ENCODE peak calls at places on chromosome X, in five cellular contexts. W, U, G, V and E are unnamed samples.

GRCh38 chrX:143873343-143873742 is 10.5 kb upstream of the UBE2NL start:
- DNase-seq in W (no peak), U (no peak), G (no peak), V (no peak), E (peak)

GRCh38 chrX:148426467-148426866 is 74.0 kb upstream of the AFF2 start:
- DNase-seq in W (no peak), U (no peak), G (no peak), V (no peak), E (no peak)

GRCh38 chrX:6500717-6501116 is 34.2 kb downstream of the VCX3A start:
- DNase-seq in W (no peak), U (no peak), G (no peak), V (no peak), E (no peak)

GRCh38 chrX:72713130-72713529 is 976 bp downstream of the PHKA1 start:
- DNase-seq in W (no peak), U (no peak), G (no peak), V (no peak), E (no peak)

GRCh38 chrX:140141444-140142029 is 176.2 kb upstream of the CXorf66 start:
- DNase-seq in W (peak), U (peak), G (peak), V (peak), E (peak)

GRCh38 chrX:8784162-8784561 is 17.0 kb downstream of the FAM9A start:
- DNase-seq in W (no peak), U (no peak), G (no peak), V (no peak), E (no peak)

GRCh38 chrX:39903937-39904336 is 193.8 kb downstream of the BCOR start:
- DNase-seq in W (peak), U (no peak), G (no peak), V (no peak), E (no peak)

GRCh38 chrX:9538544-9539045 is 73.7 kb downstream of the TBL1X start:
- DNase-seq in W (no peak), U (no peak), G (no peak), V (no peak), E (peak)

GRCh38 chrX:3451566-3451965 is 105.1 kb upstream of the MXRA5 start:
- DNase-seq in W (no peak), U (no peak), G (no peak), V (no peak), E (no peak)

GRCh38 chrX:1442016-1442665 is 10.6 kb downstream of the ASMTL start:
- DNase-seq in W (no peak), U (no peak), G (no peak), V (no peak), E (no peak)

GRCh38 chrX:28910501-28910900 is 323.3 kb downstream of the IL1RAPL1 start:
- DNase-seq in W (no peak), U (no peak), G (no peak), V (no peak), E (no peak)

GRCh38 chrX:19867411-19867732 is 20.0 kb downstream of the SH3KBP1 start:
- DNase-seq in W (no peak), U (no peak), G (no peak), V (no peak), E (no peak)

GRCh38 chrX:120560405-120560841 is 339 bp downstream of the CUL4B start:
- DNase-seq in W (no peak), U (peak), G (peak), V (no peak), E (no peak)

GRCh38 chrX:41259516-41259915 is 74.4 kb upstream of the DDX3X start:
- DNase-seq in W (no peak), U (no peak), G (no peak), V (no peak), E (peak)

GRCh38 chrX:47302396-47302795 is 68.0 kb upstream of the ZNF157 start:
- DNase-seq in W (no peak), U (no peak), G (no peak), V (peak), E (no peak)

GRCh38 chrX:75786290-75786689 is 1.2 kb upstream of the MAGEE2 start:
- DNase-seq in W (no peak), U (no peak), G (no peak), V (no peak), E (no peak)

GRCh38 chrX:20547649-20548051 is 280.9 kb upstream of the RPS6KA3 start:
- DNase-seq in W (no peak), U (no peak), G (peak), V (no peak), E (no peak)

GRCh38 chrX:155888139-155888538 is 7.0 kb downstream of the VAMP7 start:
- DNase-seq in W (no peak), U (no peak), G (no peak), V (peak), E (no peak)

GRCh38 chrX:9279271-9279596 is 185.6 kb upstream of the TBL1X start:
- DNase-seq in W (no peak), U (no peak), G (peak), V (no peak), E (no peak)

GRCh38 chrX:18668059-18668458 is 3.8 kb downstream of the RS1 start:
- DNase-seq in W (no peak), U (no peak), G (no peak), V (no peak), E (no peak)

GRCh38 chrX:119617511-119618164 is 11.4 kb upstream of the NKRF start:
- DNase-seq in W (no peak), U (peak), G (no peak), V (peak), E (no peak)

GRCh38 chrX:120549483-120550452 is 11.0 kb downstream of the CUL4B start:
- DNase-seq in W (peak), U (no peak), G (no peak), V (peak), E (no peak)

GRCh38 chrX:103831803-103832544 is at the start of gene RAB9B:
- DNase-seq in W (no peak), U (no peak), G (peak), V (peak), E (peak)

GRCh38 chrX:65536291-65536690 is 1.7 kb upstream of the LAS1L start:
- DNase-seq in W (no peak), U (no peak), G (no peak), V (no peak), E (no peak)

GRCh38 chrX:118975831-118976598 is 1.6 kb downstream of the LONRF3 start:
- DNase-seq in W (peak), U (no peak), G (no peak), V (peak), E (peak)

GRCh38 chrX:136652822-136653723 is 5.1 kb downstream of the CD40LG start:
- DNase-seq in W (no peak), U (no peak), G (peak), V (no peak), E (no peak)

GRCh38 chrX:55056820-55057690 is 17.8 kb upstream of the PAGE2B start:
- DNase-seq in W (no peak), U (no peak), G (peak), V (peak), E (no peak)
- H3K4me2 ChIP-seq in W (peak), U (no peak), G (peak), V (no peak), E (peak)

GRCh38 chrX:135112743-135113142 is 7.6 kb downstream of the ETDB start:
- DNase-seq in W (no peak), U (no peak), G (no peak), V (no peak), E (no peak)
- H3K4me2 ChIP-seq in W (no peak), U (no peak), G (no peak), V (no peak), E (no peak)

GRCh38 chrX:13697976-13698375 is 9.0 kb downstream of the RAB9A start:
- DNase-seq in W (no peak), U (no peak), G (no peak), V (no peak), E (no peak)

GRCh38 chrX:13700380-13700779 is 11.5 kb downstream of the RAB9A start:
- DNase-seq in W (no peak), U (no peak), G (no peak), V (no peak), E (no peak)

GRCh38 chrX:13698432-13698831 is 9.5 kb downstream of the RAB9A start:
- DNase-seq in W (no peak), U (no peak), G (no peak), V (no peak), E (no peak)

GRCh38 chrX:13697440-13697839 is 8.5 kb downstream of the RAB9A start:
- DNase-seq in W (no peak), U (peak), G (no peak), V (no peak), E (no peak)

DNA sequence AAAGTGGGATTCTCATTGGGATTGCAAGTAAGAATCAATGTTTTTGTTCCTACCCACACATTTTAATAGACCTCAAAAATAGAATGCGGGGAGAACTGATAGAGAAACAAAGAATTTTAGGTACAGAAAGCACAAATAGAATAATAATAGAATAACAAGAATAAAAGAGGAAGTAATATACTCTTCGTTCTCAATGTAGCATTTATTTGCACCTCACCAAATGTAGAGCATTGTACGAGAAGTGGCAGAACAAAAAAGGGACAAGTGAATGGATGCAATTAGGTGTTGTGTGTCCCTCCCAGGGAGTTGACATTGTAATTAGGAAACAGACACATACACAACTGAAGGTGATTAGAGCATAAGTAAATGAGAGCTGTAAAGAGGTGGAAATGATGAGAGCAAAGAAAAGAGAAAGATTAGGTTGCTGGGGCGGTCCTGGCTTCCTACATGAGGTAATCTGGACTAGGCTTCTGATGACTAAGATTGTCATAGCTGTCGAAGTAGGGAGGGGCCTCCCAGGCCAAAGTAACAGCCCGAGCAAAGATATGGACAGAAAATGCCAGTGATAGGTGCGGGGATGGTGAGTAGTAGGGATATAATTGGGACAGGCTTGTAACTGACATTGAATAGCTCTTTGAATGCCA is 10.4 kb downstream of the RAB9A start:
- DNase-seq in W (no peak), U (no peak), G (no peak), V (no peak), E (no peak)
- H3K4me2 ChIP-seq in W (no peak), U (peak), G (no peak), V (no peak), E (no peak)

DNA sequence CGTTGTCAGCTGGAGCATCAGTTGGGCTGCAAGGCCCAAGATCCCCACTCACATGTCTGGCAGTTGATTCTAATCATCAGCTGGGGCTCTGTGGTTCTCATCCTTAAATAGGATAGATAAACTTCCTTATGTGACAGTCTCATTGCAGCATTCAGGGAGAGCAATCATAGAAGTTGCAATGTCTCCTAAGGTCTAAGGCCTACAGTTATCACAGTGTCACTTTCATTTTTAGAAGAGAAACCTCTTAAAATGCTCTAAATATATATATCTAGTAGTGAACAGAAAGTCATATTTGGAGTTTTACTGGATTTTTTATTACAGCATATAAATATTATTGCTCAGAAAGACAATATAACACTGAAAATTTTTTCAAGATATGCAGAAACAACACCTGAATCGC is 226.0 kb upstream of the PPP1R2C start:
- DNase-seq in W (no peak), U (peak), G (no peak), V (no peak), E (no peak)
- H3K4me2 ChIP-seq in W (no peak), U (peak), G (no peak), V (no peak), E (no peak)

DNA sequence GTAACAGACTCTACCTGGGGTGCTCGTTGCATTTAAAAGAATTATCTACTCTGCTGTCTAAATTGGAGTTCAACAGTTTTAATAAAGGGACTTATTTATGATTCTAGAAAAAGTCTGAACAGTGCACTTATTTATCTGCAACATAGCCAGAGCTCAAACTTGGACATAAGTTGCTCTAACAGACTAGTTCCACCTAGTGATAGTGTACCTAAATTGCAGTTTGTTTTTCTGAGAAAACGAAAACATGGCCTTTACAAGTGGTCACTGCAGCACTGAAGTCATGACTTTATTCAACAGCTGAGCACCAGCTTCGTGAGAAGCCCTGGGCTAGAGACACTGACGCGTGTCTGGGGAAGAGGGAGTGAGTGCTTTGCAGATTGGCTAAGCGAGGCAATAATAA is 77.3 kb upstream of the IGSF1 start:
- DNase-seq in W (peak), U (no peak), G (peak), V (peak), E (no peak)
- H3K4me2 ChIP-seq in W (no peak), U (no peak), G (peak), V (no peak), E (no peak)

GRCh38 chrX:128975716-128976115 is 547.6 kb downstream of the SMARCA1 start:
- DNase-seq in W (peak), U (peak), G (peak), V (peak), E (peak)

GRCh38 chrX:128973033-128973432 is 550.3 kb downstream of the SMARCA1 start:
- DNase-seq in W (no peak), U (peak), G (no peak), V (no peak), E (no peak)
- H3K4me2 ChIP-seq in W (no peak), U (no peak), G (no peak), V (no peak), E (no peak)

GRCh38 chrX:24248042-24248441 is 65.8 kb downstream of the SUPT20HL2 start:
- DNase-seq in W (no peak), U (no peak), G (no peak), V (no peak), E (no peak)

GRCh38 chrX:24253469-24253868 is 60.4 kb downstream of the SUPT20HL2 start:
- DNase-seq in W (no peak), U (no peak), G (no peak), V (no peak), E (no peak)

GRCh38 chrX:24257011-24257410 is 56.9 kb downstream of the SUPT20HL2 start:
- DNase-seq in W (no peak), U (no peak), G (no peak), V (no peak), E (no peak)

GRCh38 chrX:24253030-24253429 is 60.8 kb downstream of the SUPT20HL2 start:
- DNase-seq in W (no peak), U (no peak), G (no peak), V (no peak), E (no peak)
- H3K4me2 ChIP-seq in W (peak), U (no peak), G (no peak), V (no peak), E (no peak)

GRCh38 chrX:38804481-38805293 is 3.4 kb downstream of the MID1IP1 start:
- DNase-seq in W (peak), U (peak), G (peak), V (peak), E (peak)

GRCh38 chrX:38805294-38806053 is 4.2 kb downstream of the MID1IP1 start:
- DNase-seq in W (peak), U (peak), G (peak), V (peak), E (peak)

GRCh38 chrX:38803609-38804480 is 2.6 kb downstream of the MID1IP1 start:
- DNase-seq in W (peak), U (peak), G (peak), V (peak), E (peak)

GRCh38 chrX:38800981-38801845 is at the start of gene MID1IP1:
- DNase-seq in W (peak), U (peak), G (peak), V (peak), E (peak)

GRCh38 chrX:38803286-38803608 is 2.0 kb downstream of the MID1IP1 start:
- DNase-seq in W (no peak), U (peak), G (peak), V (no peak), E (no peak)
- H3K4me2 ChIP-seq in W (peak), U (peak), G (peak), V (peak), E (peak)

GRCh38 chrX:70998402-70999027 is 67.6 kb upstream of the SLC7A3 start:
- DNase-seq in W (no peak), U (peak), G (no peak), V (peak), E (no peak)
- H3K4me2 ChIP-seq in W (peak), U (no peak), G (no peak), V (no peak), E (no peak)